ENCODE peak calls at places on chromosomes 2 and 18, in six cellular contexts. One of them, this sample, is unnamed.

GRCh38 chr2:127404466-127405251 is 13.6 kb upstream of the PROC start:
- DNase-seq in IMR-90: no peak
- DNase-seq in pancreas: no peak
- DNase-seq in lung: no peak
- DNase-seq in coronary artery: no peak
- DNase-seq in A549: no peak
- DNase-seq in this sample: no peak

GRCh38 chr2:14872779-14873325 is 240.3 kb downstream of the LRATD1 start:
- DNase-seq in IMR-90: no peak
- DNase-seq in pancreas: no peak
- DNase-seq in lung: no peak
- DNase-seq in coronary artery: no peak
- DNase-seq in A549: no peak
- DNase-seq in this sample: no peak

GRCh38 chr2:26717362-26717761 is 24.8 kb downstream of the KCNK3 start:
- DNase-seq in IMR-90: no peak
- DNase-seq in pancreas: no peak
- DNase-seq in lung: no peak
- DNase-seq in coronary artery: no peak
- DNase-seq in A549: no peak
- DNase-seq in this sample: no peak

GRCh38 chr2:62501794-62502500 is 4.0 kb downstream of the TMEM17 start:
- DNase-seq in IMR-90: peak
- DNase-seq in pancreas: no peak
- DNase-seq in lung: no peak
- DNase-seq in coronary artery: no peak
- DNase-seq in A549: no peak
- DNase-seq in this sample: no peak

GRCh38 chr2:176911-177310 is 86.9 kb downstream of the SH3YL1 start:
- DNase-seq in IMR-90: no peak
- DNase-seq in pancreas: no peak
- DNase-seq in lung: no peak
- DNase-seq in coronary artery: no peak
- DNase-seq in A549: no peak
- DNase-seq in this sample: peak

GRCh38 chr2:181253438-181253837 is 203.7 kb upstream of the ITGA4 start:
- DNase-seq in IMR-90: no peak
- DNase-seq in pancreas: no peak
- DNase-seq in lung: no peak
- DNase-seq in coronary artery: no peak
- DNase-seq in A549: no peak
- DNase-seq in this sample: no peak

GRCh38 chr2:109063326-109063670 is 65.7 kb upstream of the SH3RF3 start:
- DNase-seq in IMR-90: no peak
- DNase-seq in pancreas: no peak
- DNase-seq in lung: no peak
- DNase-seq in coronary artery: no peak
- DNase-seq in A549: no peak
- DNase-seq in this sample: no peak

GRCh38 chr18:13800505-13801259 is 23.3 kb upstream of the MC5R start:
- DNase-seq in IMR-90: peak
- DNase-seq in pancreas: peak
- DNase-seq in lung: peak
- DNase-seq in coronary artery: no peak
- DNase-seq in A549: peak
- DNase-seq in this sample: peak

GRCh38 chr18:8791171-8791651 is 85.9 kb downstream of the MTCL1 start:
- DNase-seq in IMR-90: peak
- DNase-seq in pancreas: no peak
- DNase-seq in lung: no peak
- DNase-seq in coronary artery: no peak
- DNase-seq in A549: no peak
- DNase-seq in this sample: no peak

GRCh38 chr18:34709104-34709503 is 994 bp upstream of the DTNA start:
- DNase-seq in IMR-90: peak
- DNase-seq in pancreas: no peak
- DNase-seq in lung: no peak
- DNase-seq in coronary artery: no peak
- DNase-seq in A549: no peak
- DNase-seq in this sample: peak

GRCh38 chr18:30806823-30807222 is 235.7 kb downstream of the DSC3 start:
- DNase-seq in IMR-90: no peak
- DNase-seq in pancreas: no peak
- DNase-seq in lung: no peak
- DNase-seq in coronary artery: no peak
- DNase-seq in A549: no peak
- DNase-seq in this sample: no peak

GRCh38 chr2:230796280-230796862 is 68.4 kb upstream of the ITM2C start:
- DNase-seq in IMR-90: peak
- DNase-seq in pancreas: no peak
- DNase-seq in lung: no peak
- DNase-seq in coronary artery: no peak
- DNase-seq in A549: no peak
- DNase-seq in this sample: no peak
- H3K27ac ChIP-seq in IMR-90: peak
- H3K27ac ChIP-seq in pancreas: no peak
- H3K27ac ChIP-seq in lung: no peak
- H3K27ac ChIP-seq in coronary artery: peak
- H3K27ac ChIP-seq in A549: no peak
- H3K27ac ChIP-seq in this sample: peak

GRCh38 chr18:58721586-58722160 is 50.4 kb downstream of the MALT1 start:
- DNase-seq in IMR-90: peak
- DNase-seq in pancreas: no peak
- DNase-seq in lung: no peak
- DNase-seq in coronary artery: no peak
- DNase-seq in A549: no peak
- DNase-seq in this sample: no peak
- H3K27ac ChIP-seq in IMR-90: no peak
- H3K27ac ChIP-seq in pancreas: no peak
- H3K27ac ChIP-seq in lung: peak
- H3K27ac ChIP-seq in coronary artery: no peak
- H3K27ac ChIP-seq in A549: no peak
- H3K27ac ChIP-seq in this sample: no peak

GRCh38 chr2:69164379-69164778 is 151.4 kb downstream of the ANTXR1 start:
- DNase-seq in IMR-90: peak
- DNase-seq in pancreas: no peak
- DNase-seq in lung: no peak
- DNase-seq in coronary artery: no peak
- DNase-seq in A549: no peak
- DNase-seq in this sample: no peak

GRCh38 chr2:69166465-69166811 is 153.5 kb downstream of the ANTXR1 start:
- DNase-seq in IMR-90: no peak
- DNase-seq in pancreas: no peak
- DNase-seq in lung: no peak
- DNase-seq in coronary artery: no peak
- DNase-seq in A549: no peak
- DNase-seq in this sample: no peak

GRCh38 chr2:69166812-69167468 is 154.0 kb downstream of the ANTXR1 start:
- DNase-seq in IMR-90: no peak
- DNase-seq in pancreas: no peak
- DNase-seq in lung: no peak
- DNase-seq in coronary artery: no peak
- DNase-seq in A549: no peak
- DNase-seq in this sample: no peak

GRCh38 chr2:69163556-69163955 is 150.6 kb downstream of the ANTXR1 start:
- DNase-seq in IMR-90: no peak
- DNase-seq in pancreas: no peak
- DNase-seq in lung: no peak
- DNase-seq in coronary artery: no peak
- DNase-seq in A549: no peak
- DNase-seq in this sample: no peak

DNA sequence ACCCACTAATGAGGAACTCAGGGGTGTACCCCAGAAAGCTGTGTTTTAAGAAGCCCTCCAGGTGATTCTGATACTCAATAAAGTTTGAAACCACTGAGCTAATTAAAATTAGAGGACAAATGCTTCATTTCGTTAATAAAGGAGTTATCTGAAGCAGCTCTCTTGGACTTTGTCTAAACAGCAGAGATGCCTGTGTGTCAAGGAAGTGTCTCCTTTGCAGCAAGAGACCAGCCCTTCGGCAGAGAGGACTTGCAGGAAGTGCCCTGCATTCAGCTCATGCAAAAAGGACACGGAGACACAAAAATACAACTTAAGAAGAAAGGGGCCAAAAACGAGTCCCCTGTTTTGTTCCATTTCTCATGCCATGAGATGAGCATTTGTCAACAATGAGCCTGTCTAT is 152.1 kb downstream of the ANTXR1 start:
- DNase-seq in IMR-90: no peak
- DNase-seq in pancreas: no peak
- DNase-seq in lung: no peak
- DNase-seq in coronary artery: no peak
- DNase-seq in A549: no peak
- DNase-seq in this sample: no peak
- H3K27ac ChIP-seq in IMR-90: peak
- H3K27ac ChIP-seq in pancreas: no peak
- H3K27ac ChIP-seq in lung: no peak
- H3K27ac ChIP-seq in coronary artery: peak
- H3K27ac ChIP-seq in A549: peak
- H3K27ac ChIP-seq in this sample: no peak

GRCh38 chr2:144430722-144431163 is 89.2 kb downstream of the ZEB2 start:
- DNase-seq in IMR-90: peak
- DNase-seq in pancreas: no peak
- DNase-seq in lung: no peak
- DNase-seq in coronary artery: no peak
- DNase-seq in A549: no peak
- DNase-seq in this sample: no peak
- H3K27ac ChIP-seq in IMR-90: no peak
- H3K27ac ChIP-seq in pancreas: no peak
- H3K27ac ChIP-seq in lung: peak
- H3K27ac ChIP-seq in coronary artery: peak
- H3K27ac ChIP-seq in A549: no peak
- H3K27ac ChIP-seq in this sample: no peak

DNA sequence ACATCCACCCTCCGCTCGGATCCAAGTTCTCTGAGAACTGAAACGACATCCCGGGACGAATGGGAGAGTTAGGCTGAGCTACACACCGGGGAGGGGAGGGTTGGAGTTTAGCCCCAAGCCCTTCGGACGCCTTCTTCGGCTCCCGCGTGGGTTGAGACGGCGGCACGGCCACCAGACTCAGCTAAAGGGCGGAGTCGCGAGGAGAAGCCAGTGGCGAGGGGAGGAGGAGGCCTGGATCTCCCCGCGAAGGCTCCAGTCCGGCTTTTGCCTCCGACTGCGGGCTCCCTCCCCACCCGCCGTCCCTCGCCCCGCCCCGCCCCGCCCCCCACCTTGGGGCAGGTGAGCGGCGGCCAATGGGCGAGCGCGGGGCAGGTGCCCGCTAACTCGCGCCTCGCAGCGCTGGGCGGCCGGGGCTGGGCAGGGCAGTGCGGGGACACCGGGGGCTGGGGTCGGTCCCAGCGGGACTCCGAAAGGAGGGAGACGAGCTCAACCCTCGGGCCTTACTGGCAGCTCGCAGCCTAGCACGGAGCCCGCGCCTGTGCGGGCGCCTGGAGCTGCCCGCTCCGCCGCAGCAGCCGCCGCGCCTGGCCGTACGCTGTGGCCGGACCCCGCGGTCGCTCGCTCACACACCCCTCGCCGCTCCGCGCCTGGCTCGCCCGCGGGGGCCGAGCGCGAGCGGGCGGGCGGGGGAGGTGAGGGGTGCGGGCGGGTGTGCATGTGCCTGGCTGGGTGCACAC is at the start of gene EMX1:
- DNase-seq in IMR-90: no peak
- DNase-seq in pancreas: peak
- DNase-seq in lung: peak
- DNase-seq in coronary artery: no peak
- DNase-seq in A549: peak
- DNase-seq in this sample: peak
- H3K27ac ChIP-seq in IMR-90: no peak
- H3K27ac ChIP-seq in pancreas: no peak
- H3K27ac ChIP-seq in lung: no peak
- H3K27ac ChIP-seq in coronary artery: no peak
- H3K27ac ChIP-seq in A549: no peak
- H3K27ac ChIP-seq in this sample: no peak

GRCh38 chr2:237706257-237706656 is 78.9 kb downstream of the LRRFIP1 start:
- DNase-seq in IMR-90: no peak
- DNase-seq in pancreas: no peak
- DNase-seq in lung: no peak
- DNase-seq in coronary artery: no peak
- DNase-seq in A549: no peak
- DNase-seq in this sample: no peak
- H3K27ac ChIP-seq in IMR-90: no peak
- H3K27ac ChIP-seq in pancreas: no peak
- H3K27ac ChIP-seq in lung: no peak
- H3K27ac ChIP-seq in coronary artery: peak
- H3K27ac ChIP-seq in A549: no peak
- H3K27ac ChIP-seq in this sample: no peak

DNA sequence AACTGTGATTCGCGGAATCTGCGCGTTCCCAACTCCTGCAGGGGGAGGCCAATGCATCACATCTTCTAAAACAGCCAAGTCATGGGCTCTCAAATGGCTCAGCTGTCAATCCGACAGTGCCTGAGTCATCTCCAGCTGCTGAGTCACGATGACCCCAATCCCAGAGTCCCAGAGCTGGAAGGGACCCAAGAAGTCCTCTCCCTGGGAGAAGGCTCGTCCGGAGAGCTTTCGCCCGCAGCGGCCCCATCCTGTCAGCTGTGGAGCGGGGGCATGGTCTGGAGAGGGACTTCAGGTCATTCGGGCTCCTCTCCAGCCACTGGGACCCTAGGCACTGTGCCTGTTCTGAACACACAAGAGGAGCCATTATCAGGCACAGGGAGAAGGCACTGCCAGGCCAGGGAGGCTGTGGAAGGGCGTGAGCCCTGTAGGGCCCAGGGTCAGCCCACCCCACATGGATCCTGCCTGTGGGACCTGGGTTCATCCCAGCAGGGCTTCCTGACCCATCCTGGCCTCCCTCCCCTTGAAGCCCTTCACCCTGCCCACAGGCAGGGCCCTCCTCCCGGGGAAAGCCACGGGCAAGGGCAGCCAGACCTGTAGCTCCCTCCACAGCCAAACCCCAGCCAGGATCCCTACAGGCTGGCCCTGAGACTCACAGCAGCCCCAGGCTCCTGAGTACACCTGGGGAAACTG is 47.6 kb upstream of the GPC1 start:
- DNase-seq in IMR-90: peak
- DNase-seq in pancreas: peak
- DNase-seq in lung: peak
- DNase-seq in coronary artery: peak
- DNase-seq in A549: peak
- DNase-seq in this sample: no peak
- H3K27ac ChIP-seq in IMR-90: peak
- H3K27ac ChIP-seq in pancreas: no peak
- H3K27ac ChIP-seq in lung: no peak
- H3K27ac ChIP-seq in coronary artery: peak
- H3K27ac ChIP-seq in A549: peak
- H3K27ac ChIP-seq in this sample: no peak

GRCh38 chr2:201467666-201468065 is 16.1 kb downstream of the STRADB start:
- DNase-seq in IMR-90: no peak
- DNase-seq in pancreas: no peak
- DNase-seq in lung: no peak
- DNase-seq in coronary artery: no peak
- DNase-seq in A549: no peak
- DNase-seq in this sample: no peak
- H3K27ac ChIP-seq in IMR-90: no peak
- H3K27ac ChIP-seq in pancreas: no peak
- H3K27ac ChIP-seq in lung: no peak
- H3K27ac ChIP-seq in coronary artery: no peak
- H3K27ac ChIP-seq in A549: no peak
- H3K27ac ChIP-seq in this sample: peak

GRCh38 chr2:240235811-240236210 is 95.4 kb upstream of the OTOS start:
- DNase-seq in IMR-90: no peak
- DNase-seq in pancreas: no peak
- DNase-seq in lung: no peak
- DNase-seq in coronary artery: peak
- DNase-seq in A549: no peak
- DNase-seq in this sample: no peak
- H3K27ac ChIP-seq in IMR-90: no peak
- H3K27ac ChIP-seq in pancreas: no peak
- H3K27ac ChIP-seq in lung: peak
- H3K27ac ChIP-seq in coronary artery: peak
- H3K27ac ChIP-seq in A549: no peak
- H3K27ac ChIP-seq in this sample: no peak